ENCODE peak calls at places on chromosomes 12 and 14, in five cellular contexts. M, J, B, R and Q are unnamed samples.

GRCh38 chr12:52238206-52238840 is 5.3 kb downstream of the KRT7 start:
- DNase-seq in J (no peak), R (no peak), B (no peak), M (no peak), Q (no peak)

GRCh38 chr12:129079719-129080118 is 226.4 kb downstream of the GLT1D1 start:
- DNase-seq in B (no peak), R (no peak), M (no peak), J (no peak), Q (no peak)

GRCh38 chr12:87661770-87662402 is 367.3 kb downstream of the C12orf50 start:
- DNase-seq in R (no peak), J (peak), B (peak), M (no peak), Q (no peak)

GRCh38 chr12:62766516-62766915 is 168.4 kb downstream of the PPM1H start:
- DNase-seq in J (no peak), M (no peak), B (no peak), R (no peak), Q (no peak)

GRCh38 chr14:89767861-89768268 is 186.7 kb downstream of the EFCAB11 start:
- DNase-seq in J (peak), B (peak), M (peak), R (no peak), Q (peak)

GRCh38 chr14:96098999-96099335 is 59.8 kb downstream of the C14orf132 start:
- DNase-seq in B (no peak), M (no peak), R (no peak), J (no peak), Q (no peak)

GRCh38 chr14:81534510-81535074 is 939 bp upstream of the SEL1L start:
- DNase-seq in J (no peak), B (no peak), M (no peak), R (no peak), Q (no peak)

GRCh38 chr12:112750971-112751370 is 40.6 kb upstream of the RPH3A start:
- DNase-seq in B (peak), J (no peak), M (no peak), R (no peak), Q (no peak)

GRCh38 chr12:3150308-3150670 is 73.1 kb downstream of the TSPAN9 start:
- DNase-seq in J (no peak), R (no peak), M (no peak), B (no peak), Q (no peak)

GRCh38 chr12:39287817-39288216 is 155.1 kb downstream of the KIF21A start:
- DNase-seq in J (peak), R (no peak), B (no peak), M (no peak), Q (no peak)

GRCh38 chr12:42421844-42422779 is 96.1 kb downstream of the PPHLN1 start:
- DNase-seq in M (no peak), J (peak), B (peak), R (no peak), Q (no peak)

GRCh38 chr12:2783936-2784600 is 10.7 kb upstream of the FKBP4 start:
- DNase-seq in R (peak), B (peak), J (peak), M (peak), Q (peak)

GRCh38 chr14:23929131-23929530 is 24.4 kb upstream of the DHRS4 start:
- DNase-seq in J (no peak), B (no peak), R (no peak), M (no peak), Q (no peak)

GRCh38 chr12:71846322-71846940 is 6.9 kb downstream of the TBC1D15 start:
- DNase-seq in M (no peak), J (peak), R (no peak), B (peak), Q (no peak)

GRCh38 chr12:96876966-96877365 is 30.1 kb upstream of the NEDD1 start:
- DNase-seq in R (no peak), M (no peak), J (no peak), B (peak), Q (no peak)

GRCh38 chr12:6767592-6768384 is 1.6 kb downstream of the PTMS start:
- DNase-seq in R (no peak), J (peak), B (peak), M (no peak), Q (no peak)

GRCh38 chr14:49892301-49892635 is 614 bp upstream of the ARF6 start:
- DNase-seq in M (no peak), R (no peak), J (peak), B (peak), Q (peak)

GRCh38 chr12:95205685-95206084 is 11.6 kb downstream of the FGD6 start:
- DNase-seq in R (no peak), J (peak), M (peak), B (peak), Q (peak)

GRCh38 chr12:52037248-52037861 is 13.9 kb upstream of the NR4A1 start:
- DNase-seq in B (peak), R (peak), M (peak), J (peak), Q (no peak)

DNA sequence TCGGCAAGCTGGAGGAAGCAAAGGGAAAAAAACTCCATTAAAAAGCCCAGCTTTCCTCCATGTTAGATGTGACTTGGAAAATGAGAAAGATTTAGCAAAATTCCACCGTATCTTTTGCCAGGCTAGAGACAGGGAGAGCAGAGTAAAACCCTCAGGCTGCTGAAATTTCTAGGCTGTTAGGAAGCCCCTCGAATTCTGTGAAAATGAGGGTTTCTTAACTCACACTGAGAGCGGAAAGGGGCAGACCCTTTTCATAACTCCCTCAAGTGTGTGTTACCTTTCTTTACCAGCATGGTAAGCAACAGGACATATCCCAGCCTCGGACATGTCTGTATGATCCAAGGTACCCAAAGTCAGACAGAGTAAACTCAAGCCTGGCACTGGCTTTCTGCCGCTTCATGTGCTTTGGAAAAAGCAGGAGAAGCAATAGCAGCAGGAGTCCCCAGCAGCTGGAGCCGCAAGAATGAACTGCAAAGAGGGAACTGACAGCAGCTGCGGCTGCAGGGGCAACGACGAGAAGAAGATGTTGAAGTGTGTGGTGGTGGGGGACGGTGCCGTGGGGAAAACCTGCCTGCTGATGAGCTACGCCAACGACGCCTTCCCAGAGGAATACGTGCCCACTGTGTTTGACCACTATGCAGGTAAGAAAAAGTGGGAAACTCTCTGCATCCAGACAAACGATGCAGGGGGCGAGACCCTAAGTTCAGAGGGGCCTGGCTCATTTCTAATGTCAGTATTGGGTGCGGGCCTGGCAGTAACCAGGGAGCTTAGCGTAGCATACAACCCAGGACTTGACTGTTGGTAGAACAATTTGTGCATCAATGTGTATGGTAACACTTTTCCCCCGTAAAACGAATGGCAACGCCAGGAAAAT is at the start of gene RHOJ:
- DNase-seq in J (no peak), B (peak), M (peak), R (peak), Q (peak)
- H2BK15ac ChIP-seq in J (peak), B (peak), M (no peak), R (peak), Q (no peak)

GRCh38 chr14:91753501-91754128 is 21.7 kb upstream of the CATSPERB start:
- DNase-seq in J (no peak), R (no peak), B (no peak), M (no peak), Q (no peak)

GRCh38 chr14:91752956-91753355 is 21.1 kb upstream of the CATSPERB start:
- DNase-seq in J (no peak), R (no peak), B (no peak), M (no peak), Q (no peak)

GRCh38 chr14:91749857-91750256 is 18.0 kb upstream of the CATSPERB start:
- DNase-seq in J (no peak), B (no peak), R (no peak), M (no peak), Q (no peak)

GRCh38 chr14:91750634-91751198 is 18.8 kb upstream of the CATSPERB start:
- DNase-seq in M (no peak), R (no peak), B (no peak), J (no peak), Q (no peak)

DNA sequence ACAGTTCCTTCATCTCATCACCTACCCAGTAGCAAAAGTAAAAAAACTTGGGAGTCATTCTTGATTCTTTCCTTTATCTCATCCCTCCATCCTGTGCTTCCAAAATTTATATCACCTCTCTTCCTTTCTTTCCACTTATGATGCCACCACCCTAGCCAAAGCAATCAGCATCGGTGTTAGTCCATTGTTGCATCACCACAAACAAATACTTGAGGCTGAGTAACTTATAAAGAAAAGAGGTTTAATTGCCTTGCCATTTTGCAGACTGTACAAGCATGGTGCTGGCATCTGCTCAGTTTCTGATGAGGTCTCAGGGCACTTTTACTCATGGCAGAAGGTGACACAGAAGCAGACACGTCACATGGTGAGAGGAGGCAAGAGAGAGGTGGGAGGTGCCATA is 19.8 kb upstream of the CATSPERB start:
- DNase-seq in J (no peak), B (no peak), R (no peak), M (no peak), Q (no peak)
- H2AFZ ChIP-seq in J (no peak), B (no peak), R (no peak), M (no peak), Q (no peak)

DNA sequence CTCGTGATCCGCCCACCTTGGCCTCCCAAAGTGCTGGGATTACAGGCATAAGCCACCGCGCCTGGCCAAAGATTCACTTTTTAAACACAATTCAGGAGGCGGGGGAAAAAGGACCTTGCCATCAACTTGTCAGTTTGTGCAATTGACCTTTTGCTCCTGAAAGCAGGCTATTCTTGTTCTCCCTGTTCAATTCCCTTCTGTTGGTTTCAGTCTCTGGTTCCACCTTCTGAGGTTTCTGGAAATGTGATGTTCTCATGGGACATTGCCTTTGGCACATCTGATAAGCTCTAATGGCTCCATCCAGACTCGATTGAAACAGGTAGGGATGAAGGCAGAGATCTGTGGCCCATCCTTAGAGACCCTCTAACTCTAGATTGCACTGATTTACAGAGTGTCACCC is 17.9 kb upstream of the CCDC85C start:
- DNase-seq in M (no peak), R (no peak), B (no peak), J (no peak), Q (no peak)
- H2BK15ac ChIP-seq in M (no peak), R (no peak), B (peak), J (no peak), Q (no peak)

GRCh38 chr12:109894939-109895338 is 5.1 kb upstream of the TCHP start:
- DNase-seq in R (no peak), M (no peak), B (no peak), J (no peak), Q (no peak)

GRCh38 chr12:109892748-109893147 is 7.3 kb upstream of the TCHP start:
- DNase-seq in R (no peak), M (no peak), B (no peak), J (no peak), Q (no peak)

GRCh38 chr12:109896188-109896587 is 3.9 kb upstream of the TCHP start:
- DNase-seq in J (no peak), M (no peak), B (no peak), R (no peak), Q (no peak)

GRCh38 chr12:109892165-109892715 is 7.8 kb upstream of the TCHP start:
- DNase-seq in M (no peak), R (no peak), J (no peak), B (no peak), Q (no peak)

DNA sequence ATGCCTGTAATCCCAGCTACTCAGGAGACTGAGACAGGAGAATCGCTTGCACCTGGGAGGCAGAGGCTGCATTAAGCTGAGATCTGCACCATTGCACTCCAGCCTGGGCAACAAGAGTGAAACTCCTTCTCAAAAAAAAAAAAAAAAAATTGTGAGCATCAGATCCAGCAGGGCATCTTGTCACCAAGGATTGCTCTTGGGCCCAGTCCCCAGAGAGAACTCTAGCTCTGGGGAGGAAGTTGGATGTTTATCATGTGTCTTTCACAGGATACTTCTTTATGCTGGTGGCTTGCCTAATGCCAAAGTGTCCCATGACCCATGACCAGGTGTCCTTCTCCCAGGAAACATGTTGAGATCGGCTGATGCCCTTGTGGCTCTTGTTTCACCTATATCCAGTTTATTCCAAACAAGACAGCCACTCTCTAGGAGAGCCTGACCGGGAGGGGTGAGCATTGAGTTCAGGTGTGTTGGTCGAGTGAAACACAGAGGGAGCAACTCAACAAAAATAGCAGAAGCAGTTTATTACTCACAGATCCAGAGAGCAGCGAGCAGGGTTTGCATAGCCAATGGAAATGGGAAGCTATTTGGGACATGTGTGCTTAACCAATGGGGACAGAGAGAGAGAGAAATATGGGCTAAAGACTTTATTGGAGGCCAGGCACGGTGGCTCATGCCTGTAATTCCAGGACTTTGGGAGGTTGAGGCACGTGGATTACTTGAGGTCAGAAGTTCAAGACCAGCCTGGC is 6.7 kb upstream of the TCHP start:
- DNase-seq in M (no peak), B (no peak), J (no peak), R (no peak), Q (no peak)
- H2AFZ ChIP-seq in M (no peak), B (no peak), J (no peak), R (no peak), Q (no peak)

GRCh38 chr12:123365141-123365917 is 682 bp upstream of the SBNO1 start:
- DNase-seq in R (peak), B (peak), M (peak), J (peak), Q (peak)
- H2BK15ac ChIP-seq in R (peak), B (peak), M (no peak), J (no peak), Q (peak)

GRCh38 chr12:48157016-48157888 is at the start of gene ASB8:
- DNase-seq in B (peak), R (peak), J (peak), M (peak), Q (peak)

GRCh38 chr12:48159976-48160525 is 2.7 kb upstream of the ASB8 start:
- DNase-seq in B (peak), R (no peak), M (no peak), J (no peak), Q (no peak)

GRCh38 chr12:48157889-48158370 is 615 bp upstream of the ASB8 start:
- DNase-seq in R (no peak), M (no peak), B (no peak), J (no peak), Q (no peak)

GRCh38 chr12:48163150-48163747 is 5.9 kb upstream of the ASB8 start:
- DNase-seq in M (no peak), R (no peak), J (no peak), B (no peak), Q (no peak)

GRCh38 chr12:48160807-48161206 is 3.5 kb upstream of the ASB8 start:
- DNase-seq in B (no peak), R (no peak), J (no peak), M (no peak), Q (no peak)
- H2AFZ ChIP-seq in B (no peak), R (no peak), J (no peak), M (no peak), Q (no peak)

DNA sequence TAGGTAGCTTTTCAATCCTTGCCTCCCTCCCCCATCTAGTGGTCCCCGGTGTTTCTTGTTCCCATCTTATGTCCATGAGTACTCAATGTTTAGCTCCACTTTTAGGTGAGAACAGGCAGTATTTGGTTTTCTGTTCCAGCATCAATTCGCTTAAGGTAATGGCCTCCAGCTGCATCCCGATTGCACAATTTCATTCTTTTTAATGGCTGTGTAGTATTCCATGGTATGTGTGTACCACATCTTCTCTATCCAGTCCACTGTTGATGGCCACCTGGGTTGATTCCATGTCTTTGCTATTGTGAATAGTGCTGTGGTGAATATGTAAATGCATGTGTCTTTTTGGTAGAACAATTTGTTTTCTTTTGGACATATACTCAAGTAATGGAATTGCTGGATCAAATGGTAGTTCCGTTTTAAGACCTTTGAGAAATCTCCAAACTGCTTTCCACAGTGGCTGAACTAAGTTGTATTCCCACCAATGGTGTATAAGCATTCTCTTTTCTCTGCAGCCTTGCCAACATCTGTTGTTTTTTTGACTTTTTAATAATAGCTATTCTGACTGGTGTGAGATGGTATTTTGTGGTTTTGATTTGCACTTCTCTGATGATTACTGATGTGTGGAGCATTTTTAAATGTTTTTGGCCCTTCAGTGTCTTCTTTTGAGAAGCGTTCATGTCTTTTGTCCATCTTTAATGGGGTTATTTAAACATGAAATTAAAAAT is 34.2 kb upstream of the ASPG start:
- DNase-seq in R (no peak), M (no peak), J (no peak), B (no peak), Q (no peak)
- H2BK15ac ChIP-seq in R (no peak), M (no peak), J (no peak), B (no peak), Q (no peak)